ENCODE peak calls at places on chromosomes 6 and 20, in ten cellular contexts. N is CD8-positive, alpha-beta T cell; J is SJSA1; G is heart right ventricle; H is endothelial cell of umbilical vein; C is DND-41; S is prostate gland; U is tibial nerve; I is A549; X is hepatocyte. Q is an unnamed sample.

GRCh38 chr6:148508401-148509151 is 165.9 kb downstream of the SASH1 start:
- DNase-seq in J (peak), S (no peak), U (no peak), H (peak), C (no peak), I (no peak), G (no peak), X (peak), N (no peak), Q (no peak)

GRCh38 chr6:74609857-74610256 is 596.0 kb downstream of the COL12A1 start:
- DNase-seq in U (no peak), H (peak), C (no peak), S (no peak), N (no peak), X (no peak), G (no peak), J (peak), I (no peak), Q (no peak)

GRCh38 chr6:36927691-36928546 is 26.6 kb upstream of the PI16 start:
- DNase-seq in I (no peak), S (no peak), U (no peak), N (no peak), X (peak), H (no peak), C (no peak), G (no peak), J (no peak), Q (no peak)

GRCh38 chr6:74931567-74931966 is 274.3 kb downstream of the COL12A1 start:
- DNase-seq in S (no peak), N (no peak), C (no peak), I (no peak), H (no peak), G (no peak), U (no peak), X (no peak), J (peak), Q (no peak)

GRCh38 chr20:17624551-17625245 is 54.8 kb downstream of the DSTN start:
- DNase-seq in U (peak), I (no peak), X (no peak), S (no peak), G (no peak), N (no peak), H (no peak), J (no peak), C (no peak), Q (no peak)

GRCh38 chr6:31037692-31038091 is 27.4 kb downstream of the MUC22 start:
- DNase-seq in G (no peak), S (no peak), I (no peak), U (no peak), X (no peak), H (no peak), N (no peak), J (no peak), C (no peak), Q (no peak)

GRCh38 chr6:17865243-17865642 is 122.2 kb downstream of the KIF13A start:
- DNase-seq in J (peak), U (no peak), X (peak), H (no peak), I (no peak), S (peak), G (peak), C (no peak), N (no peak), Q (no peak)

GRCh38 chr6:87723727-87724078 is 21.7 kb upstream of the AKIRIN2 start:
- DNase-seq in N (no peak), U (no peak), H (no peak), X (no peak), G (no peak), S (no peak), I (no peak), C (no peak), J (no peak), Q (no peak)

GRCh38 chr6:139017227-139017626 is 11.3 kb upstream of the ABRACL start:
- DNase-seq in X (no peak), C (no peak), H (no peak), S (peak), U (no peak), I (no peak), N (no peak), J (no peak), G (no peak), Q (no peak)

GRCh38 chr6:96521267-96521624 is 360 bp upstream of the UFL1 start:
- DNase-seq in U (no peak), X (no peak), I (no peak), H (no peak), J (no peak), N (no peak), C (no peak), G (no peak), S (no peak), Q (no peak)

GRCh38 chr6:17556014-17556413 is 44.1 kb upstream of the FAM8A1 start:
- DNase-seq in J (no peak), U (no peak), N (no peak), X (no peak), S (no peak), G (no peak), I (no peak), C (no peak), H (peak), Q (no peak)

GRCh38 chr20:38145094-38146075 is 19.7 kb downstream of the TGM2 start:
- DNase-seq in G (no peak), N (no peak), I (no peak), S (no peak), U (no peak), H (peak), J (peak), C (no peak), X (no peak), Q (no peak)

GRCh38 chr6:18692920-18693319 is 305.8 kb downstream of the RNF144B start:
- DNase-seq in X (no peak), I (no peak), H (no peak), N (no peak), U (no peak), J (no peak), S (no peak), C (no peak), G (no peak), Q (no peak)

GRCh38 chr6:10855233-10855632 is 16.9 kb upstream of the MAK start:
- DNase-seq in C (peak), N (no peak), H (no peak), X (no peak), U (no peak), J (no peak), G (no peak), S (no peak), I (no peak), Q (no peak)

GRCh38 chr6:33776186-33776585 is 12.7 kb downstream of the LEMD2 start:
- DNase-seq in I (no peak), U (no peak), G (no peak), N (no peak), C (no peak), S (no peak), H (no peak), J (no peak), X (no peak), Q (no peak)

GRCh38 chr20:36575066-36575743 is 1.8 kb downstream of the TGIF2 start:
- DNase-seq in S (peak), X (peak), U (peak), N (peak), G (peak), I (peak), H (peak), J (peak), C (peak), Q (no peak)

GRCh38 chr6:44662461-44663121 is 275.1 kb downstream of the CDC5L start:
- DNase-seq in U (no peak), S (no peak), N (no peak), G (no peak), X (no peak), H (no peak), J (peak), I (no peak), C (no peak), Q (peak)

GRCh38 chr6:11276911-11277274 is 44.4 kb upstream of the NEDD9 start:
- DNase-seq in U (no peak), X (no peak), S (no peak), N (no peak), I (no peak), C (no peak), H (no peak), J (no peak), G (no peak), Q (no peak)

GRCh38 chr20:16399801-16400200 is 173.4 kb downstream of the KIF16B start:
- DNase-seq in U (no peak), H (no peak), N (no peak), G (no peak), C (no peak), J (no peak), X (no peak), I (no peak), S (no peak), Q (no peak)

GRCh38 chr20:34015401-34016335 is 22.0 kb downstream of the RALY start:
- DNase-seq in U (no peak), N (no peak), X (no peak), H (no peak), G (no peak), S (no peak), J (no peak), I (no peak), C (peak), Q (no peak)

GRCh38 chr6:11320914-11321549 is 88.6 kb upstream of the NEDD9 start:
- DNase-seq in H (no peak), U (no peak), X (no peak), I (no peak), G (no peak), N (no peak), C (no peak), S (no peak), J (no peak), Q (no peak)

GRCh38 chr20:33862709-33863403 is 51.7 kb downstream of the CHMP4B start:
- DNase-seq in S (peak), U (no peak), H (peak), C (peak), X (peak), G (peak), I (peak), J (peak), N (peak), Q (peak)

GRCh38 chr6:113971786-113972185 is 838 bp upstream of the HDAC2 start:
- DNase-seq in X (peak), C (peak), G (no peak), I (no peak), J (no peak), S (no peak), H (no peak), N (no peak), U (no peak), Q (no peak)

GRCh38 chr6:112563368-112563767 is 216.2 kb downstream of the RFPL4B start:
- DNase-seq in J (peak), C (no peak), G (no peak), X (peak), U (no peak), H (peak), N (no peak), S (no peak), I (no peak), Q (peak)

GRCh38 chr6:22470454-22471368 is 98.7 kb upstream of the HDGFL1 start:
- DNase-seq in G (no peak), X (peak), U (no peak), H (peak), S (peak), J (peak), C (peak), I (peak), N (no peak), Q (no peak)

GRCh38 chr6:40550096-40550731 is 37.0 kb downstream of the LRFN2 start:
- DNase-seq in J (peak), I (peak), G (no peak), H (peak), S (peak), U (no peak), C (peak), X (peak), N (peak), Q (no peak)

GRCh38 chr6:75384116-75384515 is 99.5 kb upstream of the TMEM30A start:
- DNase-seq in J (no peak), S (no peak), G (no peak), X (no peak), C (no peak), U (no peak), H (no peak), I (no peak), N (no peak), Q (no peak)

GRCh38 chr6:42532038-42532669 is 31.7 kb upstream of the UBR2 start:
- DNase-seq in H (peak), G (no peak), I (peak), C (peak), J (peak), U (no peak), N (peak), S (peak), X (peak), Q (no peak)

GRCh38 chr6:168441434-168442391 is 729 bp downstream of the SMOC2 start:
- DNase-seq in X (no peak), N (no peak), G (no peak), C (no peak), U (no peak), I (no peak), H (no peak), S (no peak), J (no peak), Q (no peak)

GRCh38 chr6:34063641-34064040 is 82.2 kb downstream of the GRM4 start:
- DNase-seq in X (no peak), U (no peak), J (no peak), H (no peak), C (no peak), N (no peak), G (no peak), S (no peak), I (no peak), Q (no peak)

GRCh38 chr6:20210158-20210557 is 2.1 kb downstream of the MBOAT1 start:
- DNase-seq in U (no peak), J (no peak), I (no peak), S (no peak), C (no peak), G (no peak), H (no peak), N (no peak), X (no peak), Q (no peak)

GRCh38 chr6:34393191-34393967 is 910 bp upstream of the NUDT3 start:
- DNase-seq in S (peak), J (no peak), C (no peak), N (no peak), I (no peak), X (no peak), H (no peak), U (no peak), G (no peak), Q (no peak)

GRCh38 chr6:38233161-38233791 is 406.5 kb downstream of the BTBD9 start:
- DNase-seq in X (no peak), N (no peak), I (no peak), J (no peak), H (peak), S (no peak), C (no peak), G (no peak), U (no peak), Q (no peak)

GRCh38 chr6:109093732-109094131 is 914 bp downstream of the SESN1 start:
- DNase-seq in J (no peak), U (no peak), S (no peak), G (no peak), C (no peak), H (peak), I (no peak), X (no peak), N (no peak), Q (no peak)

GRCh38 chr6:146028835-146029572 is at the start of gene GRM1:
- DNase-seq in S (no peak), G (no peak), N (no peak), X (no peak), U (no peak), C (no peak), J (no peak), H (no peak), I (no peak), Q (no peak)

GRCh38 chr6:54254886-54255285 is 53.4 kb upstream of the TINAG start:
- DNase-seq in S (no peak), J (no peak), X (no peak), C (no peak), H (peak), U (no peak), G (no peak), N (no peak), I (no peak), Q (no peak)
- H3K27ac ChIP-seq in S (no peak), J (no peak), X (no peak), C (no peak), H (no peak), U (no peak), G (peak), N (no peak), I (no peak), Q (no peak)

GRCh38 chr20:25252226-25252625 is 4.3 kb downstream of the PYGB start:
- DNase-seq in U (no peak), S (no peak), X (peak), G (no peak), N (no peak), C (no peak), H (no peak), J (no peak), I (no peak), Q (no peak)
- H3K4me3 ChIP-seq in U (no peak), S (no peak), X (no peak), G (peak), N (no peak), C (no peak), H (no peak), J (no peak), I (no peak), Q (no peak)

GRCh38 chr6:24856954-24857670 is 58.4 kb upstream of the ARMH2 start:
- DNase-seq in C (no peak), N (no peak), U (no peak), J (no peak), S (no peak), X (no peak), G (no peak), I (no peak), H (no peak), Q (no peak)

GRCh38 chr6:24856246-24856599 is 57.5 kb upstream of the ARMH2 start:
- DNase-seq in J (no peak), C (no peak), X (no peak), U (no peak), I (no peak), H (no peak), S (no peak), G (no peak), N (no peak), Q (no peak)

GRCh38 chr6:24859132-24859531 is 60.4 kb upstream of the ARMH2 start:
- DNase-seq in J (no peak), U (no peak), I (no peak), C (no peak), H (no peak), G (no peak), N (no peak), S (no peak), X (no peak), Q (no peak)

GRCh38 chr6:24859608-24860007 is 60.9 kb upstream of the ARMH2 start:
- DNase-seq in N (no peak), X (no peak), J (no peak), S (no peak), I (no peak), C (no peak), G (no peak), H (no peak), U (no peak), Q (no peak)

DNA sequence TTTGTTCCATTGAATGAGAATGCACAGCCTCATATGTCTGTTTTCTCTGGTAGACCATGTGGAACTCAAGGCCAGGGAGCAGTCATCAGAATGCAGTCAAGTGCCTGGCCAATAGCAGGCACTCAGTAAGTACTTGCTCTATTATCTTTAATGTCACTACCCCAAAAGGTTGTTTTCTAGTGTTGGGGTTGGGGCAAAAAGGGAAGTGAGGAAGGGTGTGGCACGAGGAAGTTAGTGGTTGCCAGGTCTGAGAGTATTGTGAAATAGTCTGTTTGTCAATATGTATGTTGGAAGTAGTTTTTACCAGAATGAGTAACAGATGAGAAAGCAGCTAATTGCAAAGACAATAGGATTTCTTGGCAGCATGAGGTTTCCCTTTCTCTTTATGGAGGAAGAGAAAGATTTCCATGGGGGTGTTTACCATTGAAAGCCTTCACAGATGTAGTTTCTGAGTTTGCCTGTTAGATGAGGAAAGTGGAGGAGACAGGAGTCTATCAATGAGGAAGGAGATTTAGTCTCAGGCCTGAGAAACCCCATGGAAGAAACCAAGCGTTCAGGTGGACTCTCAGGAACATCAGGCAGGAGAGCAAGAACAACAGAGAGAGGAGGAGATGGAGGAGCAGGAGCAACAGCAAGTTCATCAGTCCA is 59.6 kb upstream of the ARMH2 start:
- DNase-seq in X (no peak), G (no peak), S (no peak), C (no peak), H (peak), J (no peak), I (no peak), U (no peak), N (peak), Q (no peak)
- H3K27ac ChIP-seq in X (no peak), G (no peak), S (no peak), C (peak), H (no peak), J (no peak), I (no peak), U (peak), N (peak), Q (no peak)

GRCh38 chr6:16239090-16239797 is 857 bp downstream of the GMPR start:
- DNase-seq in U (peak), S (peak), I (no peak), H (peak), X (peak), N (peak), J (peak), G (peak), C (no peak), Q (peak)
- H3K4me3 ChIP-seq in U (peak), S (peak), I (peak), H (peak), X (peak), N (peak), J (peak), G (peak), C (no peak), Q (peak)

GRCh38 chr6:6634735-6635075 is 46.2 kb downstream of the LY86 start:
- DNase-seq in H (no peak), X (no peak), C (no peak), S (no peak), G (no peak), J (no peak), N (no peak), U (no peak), I (no peak), Q (no peak)

GRCh38 chr6:6633898-6634734 is 45.6 kb downstream of the LY86 start:
- DNase-seq in C (no peak), X (no peak), N (no peak), S (no peak), G (no peak), H (no peak), I (no peak), U (no peak), J (no peak), Q (no peak)

GRCh38 chr6:6631526-6632276 is 43.2 kb downstream of the LY86 start:
- DNase-seq in H (no peak), C (no peak), N (no peak), J (no peak), S (no peak), X (no peak), G (no peak), U (no peak), I (no peak), Q (no peak)

GRCh38 chr6:6635869-6636268 is 47.3 kb downstream of the LY86 start:
- DNase-seq in S (no peak), N (no peak), C (no peak), H (no peak), J (no peak), I (no peak), G (no peak), X (no peak), U (no peak), Q (no peak)

DNA sequence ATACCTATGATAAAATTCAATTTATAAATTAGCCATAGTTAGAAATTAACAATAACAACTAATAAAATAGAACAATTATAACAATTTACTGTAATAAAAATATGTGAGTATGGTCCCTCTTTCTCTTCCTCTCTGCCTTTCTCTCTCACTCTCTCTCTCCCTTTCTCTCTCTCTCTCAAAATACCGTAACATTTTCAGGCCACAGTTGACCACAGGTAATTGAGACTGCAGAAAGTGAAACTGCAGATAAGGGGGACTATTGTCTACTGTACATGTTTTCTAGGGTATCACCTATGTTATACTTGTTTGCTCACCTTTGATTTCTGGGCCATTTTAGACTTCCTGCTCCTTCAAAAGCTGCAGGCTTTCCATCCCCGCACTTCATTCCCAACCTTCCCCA is 46.8 kb downstream of the LY86 start:
- DNase-seq in J (no peak), S (no peak), I (no peak), H (no peak), X (no peak), C (no peak), G (no peak), N (no peak), U (no peak), Q (no peak)
- H3K27ac ChIP-seq in J (no peak), S (no peak), I (no peak), H (no peak), X (no peak), C (no peak), G (no peak), N (no peak), U (no peak), Q (no peak)

DNA sequence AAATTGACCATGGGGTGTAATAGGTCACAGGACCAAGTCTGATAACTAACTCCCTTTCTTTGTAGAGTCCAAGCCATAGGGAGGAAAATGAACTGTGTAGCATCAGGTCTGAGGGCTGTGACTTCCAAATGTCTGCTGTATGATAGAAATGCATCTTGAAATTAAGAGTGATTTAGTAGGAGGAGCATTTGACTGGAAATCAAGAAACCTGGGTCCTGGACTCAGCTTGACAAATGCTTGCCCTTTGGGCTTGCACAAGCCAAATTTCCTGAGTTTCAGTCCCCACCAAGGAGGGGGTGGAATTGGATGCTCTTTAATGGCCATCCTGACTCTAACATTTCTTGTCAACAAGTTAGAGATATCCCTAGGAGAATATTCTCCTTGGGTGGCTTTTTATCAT is 187.0 kb downstream of the PDE7B start:
- DNase-seq in J (no peak), H (no peak), I (no peak), S (no peak), N (no peak), X (no peak), C (no peak), G (no peak), U (no peak), Q (no peak)
- H3K4me3 ChIP-seq in J (no peak), H (peak), I (no peak), S (peak), N (no peak), X (no peak), C (no peak), G (peak), U (no peak), Q (no peak)